ENCODE peak calls at places on chromosomes 5 and 9, in four cellular contexts. N, A, V and E are unnamed samples.

GRCh38 chr5:68540798-68541590 is 325.4 kb downstream of the PIK3R1 start:
- DNase-seq in N (no peak), A (no peak), V (no peak), E (no peak)

GRCh38 chr5:142319560-142320426 is 5.0 kb downstream of the SPRY4 start:
- DNase-seq in N (no peak), A (no peak), V (no peak), E (no peak)

GRCh38 chr9:70049672-70050271 is 6.1 kb downstream of the MAMDC2 start:
- DNase-seq in N (no peak), A (no peak), V (no peak), E (no peak)

GRCh38 chr5:157767674-157768073 is 24.2 kb downstream of the LSM11 start:
- DNase-seq in N (no peak), A (no peak), V (no peak), E (no peak)

GRCh38 chr5:131460867-131461572 is 174.0 kb downstream of the RAPGEF6 start:
- DNase-seq in N (peak), A (no peak), V (no peak), E (no peak)

GRCh38 chr5:150263801-150264621 is 25.6 kb downstream of the CAMK2A start:
- DNase-seq in N (peak), A (peak), V (no peak), E (peak)

GRCh38 chr5:17185776-17186175 is 31.7 kb upstream of the BASP1 start:
- DNase-seq in N (no peak), A (no peak), V (no peak), E (peak)

GRCh38 chr5:143262393-143263174 is 140.9 kb downstream of the NR3C1 start:
- DNase-seq in N (peak), A (peak), V (peak), E (peak)

GRCh38 chr5:95973793-95974325 is 12.2 kb upstream of the ELL2 start:
- DNase-seq in N (peak), A (no peak), V (no peak), E (peak)

GRCh38 chr9:106954562-106954961 is 91.6 kb downstream of the ZNF462 start:
- DNase-seq in N (no peak), A (no peak), V (no peak), E (no peak)

GRCh38 chr5:154191467-154192261 is 1.1 kb downstream of the GALNT10 start:
- DNase-seq in N (peak), A (no peak), V (no peak), E (peak)

GRCh38 chr9:93132287-93132927 is 1.6 kb downstream of the NINJ1 start:
- DNase-seq in N (no peak), A (peak), V (no peak), E (no peak)

GRCh38 chr9:103372828-103373227 is 377.7 kb downstream of the CYLC2 start:
- DNase-seq in N (no peak), A (no peak), V (no peak), E (no peak)

GRCh38 chr9:89638897-89639296 is 34.1 kb downstream of the GADD45G start:
- DNase-seq in N (no peak), A (no peak), V (no peak), E (no peak)

GRCh38 chr9:105842023-105842644 is 147.8 kb downstream of the TMEM38B start:
- DNase-seq in N (peak), A (peak), V (peak), E (peak)

GRCh38 chr5:117333011-117333410 is 758.4 kb upstream of the SEMA6A start:
- DNase-seq in N (no peak), A (no peak), V (no peak), E (no peak)

GRCh38 chr9:108142504-108143201 is 653.1 kb upstream of the KLF4 start:
- DNase-seq in N (peak), A (no peak), V (no peak), E (no peak)
- TF ChIP-seq MYC in N (no peak), A (no peak), V (no peak), E (no peak)

GRCh38 chr9:95091574-95091970 is 225.9 kb downstream of the FANCC start:
- DNase-seq in N (no peak), A (peak), V (no peak), E (no peak)
- TF ChIP-seq MYC in N (no peak), A (no peak), V (no peak), E (no peak)

DNA sequence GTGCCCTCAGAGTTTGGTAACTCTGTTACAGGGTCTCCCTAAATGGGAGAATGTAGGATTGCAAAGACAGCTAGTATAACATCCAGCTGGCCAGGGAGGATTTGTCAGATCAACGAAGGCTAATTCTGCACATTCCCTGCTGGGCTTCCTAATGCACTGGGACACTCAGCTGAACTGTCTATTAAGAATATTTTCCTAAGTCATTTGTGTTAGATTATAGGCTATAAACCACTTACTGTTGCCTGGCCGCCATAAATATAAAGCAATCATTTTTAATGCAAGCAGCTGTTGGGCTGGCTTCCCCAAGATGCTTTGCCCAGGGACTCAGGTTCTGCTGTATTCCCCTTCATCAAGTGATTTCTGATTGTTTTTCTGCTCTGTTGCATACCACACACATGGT is 35.3 kb upstream of the SLIT3 start:
- DNase-seq in N (no peak), A (no peak), V (no peak), E (no peak)
- TF ChIP-seq MYC in N (no peak), A (no peak), V (no peak), E (no peak)

DNA sequence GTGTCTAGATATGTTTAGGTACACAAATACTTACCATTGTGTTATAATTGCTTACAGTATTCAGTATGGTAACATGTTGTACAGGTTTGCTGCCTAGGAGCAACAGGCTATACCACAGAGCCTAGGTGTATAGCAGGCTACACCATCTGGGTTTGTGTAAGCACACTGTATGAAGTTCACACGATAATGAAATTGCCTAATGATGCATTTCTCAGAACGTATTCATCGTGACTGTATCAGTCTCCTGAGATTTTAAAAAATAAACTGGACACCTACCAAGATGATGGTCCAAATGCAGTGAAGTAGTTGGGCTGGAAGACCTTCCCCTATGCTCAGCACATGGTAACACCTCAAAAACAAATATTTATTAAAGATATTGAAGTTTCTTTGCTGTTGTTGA is 103.3 kb upstream of the NFIB start:
- DNase-seq in N (no peak), A (no peak), V (no peak), E (no peak)
- TF ChIP-seq MYC in N (no peak), A (no peak), V (no peak), E (no peak)

DNA sequence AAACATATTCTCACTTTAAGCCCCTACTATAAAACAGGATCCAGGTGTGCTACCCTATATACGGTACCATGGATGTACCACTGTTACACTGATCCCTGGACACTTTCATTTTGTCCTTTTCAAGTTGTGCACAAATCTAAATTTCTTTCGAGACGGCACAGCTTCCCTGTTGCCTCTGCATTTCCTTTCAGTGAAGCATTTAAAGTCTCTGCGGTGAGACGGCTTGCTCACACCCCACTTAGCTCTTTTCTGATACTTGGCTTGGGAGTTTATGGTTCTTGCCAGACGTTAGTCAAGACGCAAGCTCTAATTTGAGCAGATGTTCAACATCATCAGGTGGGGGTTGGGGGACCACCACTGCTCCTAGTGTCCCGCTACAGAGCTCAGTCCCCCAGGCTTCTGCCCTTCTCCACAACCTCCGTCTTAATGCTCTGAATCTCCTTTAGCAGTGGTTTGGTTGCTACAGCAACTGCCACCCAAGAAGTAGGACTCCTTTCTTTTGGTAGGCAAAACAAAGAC is 15.8 kb downstream of the F2RL2 start:
- DNase-seq in N (no peak), A (no peak), V (no peak), E (no peak)
- TF ChIP-seq MYC in N (no peak), A (no peak), V (no peak), E (no peak)